ENCODE peak calls at places on chromosomes 12 and 14, in eight cellular contexts. W, R, S, F, P, A, B and I are unnamed samples.

GRCh38 chr12:13176257-13176656 is 20.3 kb upstream of the EMP1 start:
- DNase-seq in B (no peak), A (no peak), R (no peak), W (no peak), P (no peak), S (no peak), F (no peak), I (no peak)

GRCh38 chr14:90179809-90180779 is 76.3 kb upstream of the PSMC1 start:
- DNase-seq in F (no peak), B (peak; percentile 30), S (no peak), P (no peak), W (no peak), A (no peak), R (no peak), I (no peak)

GRCh38 chr12:24821691-24822090 is 127.2 kb downstream of the BCAT1 start:
- DNase-seq in A (no peak), W (no peak), R (no peak), F (no peak), P (no peak), B (no peak), S (no peak), I (no peak)

GRCh38 chr14:95282354-95282985 is 37.2 kb downstream of the CLMN start:
- DNase-seq in W (no peak), B (peak; percentile 20), A (no peak), P (no peak), F (no peak), R (no peak), S (no peak), I (no peak)

GRCh38 chr12:18644564-18644963 is 93.2 kb downstream of the PLCZ1 start:
- DNase-seq in P (no peak), B (no peak), R (no peak), F (no peak), W (no peak), A (no peak), S (no peak), I (no peak)

GRCh38 chr12:85947286-85947685 is 73.2 kb downstream of the NTS start:
- DNase-seq in A (peak; percentile 47), F (no peak), B (no peak), S (no peak), R (no peak), P (no peak), W (no peak), I (no peak)

GRCh38 chr12:69239922-69240624 is 704 bp downstream of the CPSF6 start:
- DNase-seq in F (peak; percentile 33), W (peak; percentile 59), R (peak; percentile 93), P (peak; percentile 30), S (peak; percentile 25), B (peak; percentile 68), A (peak; percentile 85), I (peak; percentile 7)

GRCh38 chr12:106245767-106246166 is 2.1 kb downstream of the CKAP4 start:
- DNase-seq in W (peak; percentile 65), A (peak; percentile 59), S (peak; percentile 49), F (peak; percentile 30), B (no peak), P (no peak), R (peak; percentile 81), I (peak; percentile 52)

GRCh38 chr12:58067610-58068387 is 126.4 kb downstream of the ATP23 start:
- DNase-seq in F (no peak), W (no peak), A (no peak), B (no peak), S (no peak), R (no peak), P (no peak), I (no peak)

GRCh38 chr12:91877022-91877421 is 268.6 kb downstream of the BTG1 start:
- DNase-seq in B (no peak), S (peak; percentile 20), F (peak; percentile 13), A (peak; percentile 63), R (no peak), W (no peak), P (no peak), I (peak; percentile 6)

GRCh38 chr12:79549531-79550271 is 141.1 kb downstream of the PAWR start:
- DNase-seq in P (no peak), F (no peak), S (no peak), B (peak; percentile 20), A (no peak), R (no peak), W (no peak), I (no peak)

GRCh38 chr12:98402081-98402480 is 113.3 kb upstream of the TMPO start:
- DNase-seq in A (peak; percentile 49), B (no peak), S (no peak), P (no peak), F (no peak), W (no peak), R (no peak), I (no peak)

GRCh38 chr14:51396222-51396815 is 156.3 kb downstream of the TMX1 start:
- DNase-seq in F (peak; percentile 11), W (peak; percentile 66), R (no peak), A (no peak), S (peak; percentile 57), B (no peak), P (peak; percentile 10), I (peak; percentile 31)

GRCh38 chr14:32578181-32578580 is 249.1 kb downstream of the AKAP6 start:
- DNase-seq in F (no peak), R (no peak), B (no peak), A (no peak), S (no peak), P (no peak), W (no peak), I (no peak)

GRCh38 chr14:69342928-69343525 is 55.1 kb downstream of the ERH start:
- DNase-seq in P (no peak), F (peak; percentile 93), S (peak; percentile 42), A (no peak), R (no peak), B (no peak), W (no peak), I (no peak)

GRCh38 chr12:40560848-40561247 is 131.4 kb upstream of the CNTN1 start:
- DNase-seq in R (no peak), B (no peak), S (no peak), F (no peak), W (no peak), P (no peak), A (no peak), I (no peak)

GRCh38 chr12:53956251-53956887 is 1.7 kb downstream of the HOXC12 start:
- DNase-seq in A (peak; percentile 70), B (no peak), S (no peak), F (no peak), R (no peak), P (no peak), W (peak; percentile 48), I (no peak)

GRCh38 chr14:23294734-23295561 is 7.7 kb downstream of the PPP1R3E start:
- DNase-seq in S (peak; percentile 40), F (no peak), P (peak; percentile 28), B (peak; percentile 73), A (peak; percentile 82), R (no peak), W (peak; percentile 58), I (no peak)

GRCh38 chr12:80443974-80444666 is at the start of gene PTPRQ:
- DNase-seq in R (no peak), S (no peak), W (no peak), F (no peak), A (no peak), B (no peak), P (no peak), I (no peak)

GRCh38 chr12:66698558-66698957 is 19.7 kb upstream of the GRIP1 start:
- DNase-seq in F (no peak), W (no peak), P (no peak), A (no peak), B (no peak), R (no peak), S (no peak), I (no peak)

GRCh38 chr12:3962661-3963483 is 89.7 kb upstream of the PARP11 start:
- DNase-seq in P (peak; percentile 6), W (no peak), R (no peak), S (no peak), A (peak; percentile 72), B (peak; percentile 33), F (no peak), I (no peak)

GRCh38 chr12:32264995-32265394 is 134.4 kb upstream of the FGD4 start:
- DNase-seq in W (no peak), P (no peak), R (no peak), F (no peak), S (peak; percentile 29), B (no peak), A (no peak), I (no peak)

GRCh38 chr12:52011602-52012214 is 5.0 kb downstream of the TAMALIN start:
- DNase-seq in S (no peak), W (peak; percentile 11), F (no peak), B (no peak), R (no peak), P (no peak), A (no peak), I (no peak)

GRCh38 chr12:122847921-122848421 is 12.7 kb downstream of the HIP1R start:
- DNase-seq in W (peak; percentile 29), S (no peak), A (no peak), R (peak; percentile 37), F (no peak), B (no peak), P (no peak), I (no peak)
- H3K4me1 ChIP-seq in W (no peaks in the 10 kb centered on the region), S (no peaks in the 10 kb centered on the region), A (no peaks in the 10 kb centered on the region), R (peaks cover 21% of the 10 kb centered on the region), F (no peaks in the 10 kb centered on the region), B (peaks cover 7% of the 10 kb centered on the region), P (peaks cover 46% of the 10 kb centered on the region), I (no peaks in the 10 kb centered on the region)

GRCh38 chr14:77004711-77005460 is 23.6 kb downstream of the IRF2BPL start:
- DNase-seq in F (no peak), R (no peak), S (no peak), B (no peak), P (no peak), W (no peak), A (peak; percentile 43), I (no peak)
- H3K4me1 ChIP-seq in F (peaks cover 29% of the 10 kb centered on the region), R (peaks cover 43% of the 10 kb centered on the region), S (peaks cover 10% of the 10 kb centered on the region), B (peaks cover 20% of the 10 kb centered on the region), P (peaks cover 28% of the 10 kb centered on the region), W (peaks cover 59% of the 10 kb centered on the region), A (peaks cover 17% of the 10 kb centered on the region), I (peaks cover 57% of the 10 kb centered on the region)

GRCh38 chr12:122094735-122095561 is 16.4 kb downstream of the MLXIP start:
- DNase-seq in R (no peak), F (no peak), P (no peak), S (no peak), W (no peak), B (peak; percentile 28), A (no peak), I (peak; percentile 25)
- H3K4me1 ChIP-seq in R (peaks cover 68% of the 10 kb centered on the region), F (peaks cover 34% of the 10 kb centered on the region), P (peaks cover 80% of the 10 kb centered on the region), S (peaks cover 33% of the 10 kb centered on the region), W (peaks cover 72% of the 10 kb centered on the region), B (peaks cover 8% of the 10 kb centered on the region), A (peaks cover 18% of the 10 kb centered on the region), I (peaks cover 90% of the 10 kb centered on the region)

DNA sequence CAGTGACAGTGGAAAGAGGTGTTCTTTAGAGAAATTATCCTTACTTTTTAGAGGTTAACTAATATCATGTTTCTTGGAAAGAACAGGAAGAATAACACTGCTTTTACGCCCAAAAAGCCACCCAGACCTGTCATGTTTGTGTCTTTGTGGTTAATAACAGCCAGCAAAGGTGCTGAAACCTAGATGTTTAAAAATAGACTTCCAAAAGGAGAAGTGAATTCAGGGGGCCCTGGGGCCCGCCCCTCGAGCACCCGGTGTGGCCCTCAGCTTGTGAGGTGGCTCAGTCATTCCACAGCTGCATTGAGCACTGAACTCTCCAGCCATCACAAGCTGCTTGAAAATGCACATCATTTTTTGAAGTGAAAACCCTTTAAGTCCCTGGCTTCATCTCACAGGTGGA is 20.8 kb upstream of the AMN start:
- DNase-seq in S (no peak), F (no peak), A (no peak), R (peak; percentile 67), B (no peak), P (no peak), W (no peak), I (no peak)
- H3K4me1 ChIP-seq in S (no peaks in the 10 kb centered on the region), F (no peaks in the 10 kb centered on the region), A (no peaks in the 10 kb centered on the region), R (no peaks in the 10 kb centered on the region), B (peaks cover 54% of the 10 kb centered on the region), P (no peaks in the 10 kb centered on the region), W (no peaks in the 10 kb centered on the region), I (no peaks in the 10 kb centered on the region)